ENCODE peak calls at places on chromosomes 7 and 10, in four cellular contexts. Z, G, U and D are unnamed samples.

GRCh38 chr7:150425670-150426069 is 24.8 kb upstream of the GIMAP8 start:
- DNase-seq in G (no peak), U (no peak), Z (no peak), D (no peak)

GRCh38 chr10:8026349-8027259 is 27.9 kb upstream of the GATA3 start:
- DNase-seq in U (no peak), Z (no peak), G (no peak), D (peak)

GRCh38 chr7:77570330-77571011 is 33.4 kb downstream of the PTPN12 start:
- DNase-seq in U (peak), G (no peak), Z (no peak), D (peak)

GRCh38 chr7:50835156-50835555 is 52.5 kb upstream of the GRB10 start:
- DNase-seq in G (no peak), Z (no peak), U (no peak), D (no peak)

GRCh38 chr7:45092100-45092930 is 3.5 kb upstream of the NACAD start:
- DNase-seq in G (no peak), Z (no peak), U (peak), D (peak)

GRCh38 chr10:43230101-43230908 is 36.6 kb downstream of the RASGEF1A start:
- DNase-seq in G (no peak), U (no peak), Z (peak), D (no peak)

GRCh38 chr7:157428554-157428945 is 91.7 kb downstream of the DNAJB6 start:
- DNase-seq in G (no peak), U (no peak), Z (peak), D (no peak)

GRCh38 chr7:33043875-33044718 is 18.5 kb downstream of the NT5C3A start:
- DNase-seq in Z (no peak), G (no peak), U (no peak), D (no peak)

GRCh38 chr7:1675673-1676549 is 5.8 kb downstream of the ELFN1 start:
- DNase-seq in U (no peak), G (no peak), Z (peak), D (no peak)

GRCh38 chr7:159154243-159154642 is 9.6 kb upstream of the VIPR2 start:
- DNase-seq in U (no peak), G (no peak), Z (no peak), D (no peak)

GRCh38 chr10:125037145-125037544 is 95.2 kb downstream of the ZRANB1 start:
- DNase-seq in Z (no peak), U (peak), G (no peak), D (peak)

GRCh38 chr10:5494611-5495010 is 4.8 kb downstream of the CALML5 start:
- DNase-seq in G (no peak), U (no peak), Z (no peak), D (no peak)

GRCh38 chr10:5491477-5491876 is 7.9 kb downstream of the CALML5 start:
- DNase-seq in G (no peak), Z (no peak), U (no peak), D (no peak)

GRCh38 chr10:5492929-5493576 is 6.3 kb downstream of the CALML5 start:
- DNase-seq in Z (no peak), U (no peak), G (no peak), D (no peak)

GRCh38 chr10:5492322-5492855 is 7.0 kb downstream of the CALML5 start:
- DNase-seq in G (no peak), U (no peak), Z (no peak), D (no peak)

GRCh38 chr10:5493698-5494097 is 5.7 kb downstream of the CALML5 start:
- DNase-seq in U (no peak), G (no peak), Z (no peak), D (no peak)
- H3K18ac ChIP-seq in U (no peak), G (peak), Z (no peak), D (peak)

GRCh38 chr10:63536678-63537077 is 15.5 kb downstream of the REEP3 start:
- DNase-seq in U (no peak), Z (no peak), G (no peak), D (no peak)

GRCh38 chr10:63537511-63537910 is 16.3 kb downstream of the REEP3 start:
- DNase-seq in U (no peak), Z (no peak), G (no peak), D (no peak)

GRCh38 chr10:63542835-63543575 is 21.8 kb downstream of the REEP3 start:
- DNase-seq in Z (no peak), G (no peak), U (peak), D (no peak)

GRCh38 chr10:63539377-63539776 is 18.2 kb downstream of the REEP3 start:
- DNase-seq in U (no peak), G (no peak), Z (no peak), D (no peak)

GRCh38 chr10:63539994-63540393 is 18.8 kb downstream of the REEP3 start:
- DNase-seq in G (no peak), U (no peak), Z (no peak), D (no peak)
- H3K4ac ChIP-seq in G (no peak), U (no peak), Z (no peak), D (no peak)

DNA sequence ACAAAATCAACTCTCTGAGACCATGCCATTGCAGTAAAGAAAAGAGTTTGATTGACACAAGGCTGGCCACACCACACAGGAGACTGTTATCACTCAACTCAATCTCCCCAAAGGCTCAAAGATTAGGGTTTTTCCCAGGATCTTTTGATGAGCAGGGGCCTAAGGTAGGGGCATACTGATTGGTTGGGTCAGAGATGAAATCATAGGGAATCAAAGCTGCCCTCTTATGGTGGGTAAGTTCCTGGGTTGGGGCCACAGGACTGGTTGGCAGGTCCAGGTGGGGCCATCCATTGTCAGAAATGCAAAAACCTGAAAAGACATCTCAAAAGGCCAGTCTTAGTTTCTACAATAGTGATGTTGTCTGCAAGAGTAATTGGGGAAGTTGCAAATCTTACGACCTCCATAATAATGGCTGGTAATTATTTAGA is 91.6 kb downstream of the AKR1D1 start:
- DNase-seq in U (no peak), Z (no peak), G (no peak), D (peak)
- H3K18ac ChIP-seq in U (no peak), Z (peak), G (no peak), D (peak)

GRCh38 chr10:625335-625699 is 64.2 kb downstream of the DIP2C start:
- DNase-seq in Z (no peak), G (no peak), U (no peak), D (no peak)
- H3K4ac ChIP-seq in Z (no peak), G (no peak), U (peak), D (no peak)

GRCh38 chr10:29976134-29976533 is 83.3 kb downstream of the JCAD start:
- DNase-seq in U (no peak), G (no peak), Z (no peak), D (no peak)
- H3K18ac ChIP-seq in U (no peak), G (no peak), Z (no peak), D (no peak)

GRCh38 chr10:25849268-25849667 is 84.8 kb upstream of the MYO3A start:
- DNase-seq in Z (no peak), U (no peak), G (no peak), D (no peak)
- H3K4ac ChIP-seq in Z (no peak), U (no peak), G (no peak), D (peak)

GRCh38 chr10:12533723-12534122 is 184.4 kb downstream of the CAMK1D start:
- DNase-seq in U (no peak), Z (peak), G (no peak), D (no peak)
- H3K18ac ChIP-seq in U (no peak), Z (no peak), G (no peak), D (no peak)

GRCh38 chr7:134907639-134908038 is 78.7 kb upstream of the AGBL3 start:
- DNase-seq in Z (no peak), G (no peak), U (no peak), D (no peak)
- H3K4ac ChIP-seq in Z (no peak), G (no peak), U (no peak), D (no peak)

DNA sequence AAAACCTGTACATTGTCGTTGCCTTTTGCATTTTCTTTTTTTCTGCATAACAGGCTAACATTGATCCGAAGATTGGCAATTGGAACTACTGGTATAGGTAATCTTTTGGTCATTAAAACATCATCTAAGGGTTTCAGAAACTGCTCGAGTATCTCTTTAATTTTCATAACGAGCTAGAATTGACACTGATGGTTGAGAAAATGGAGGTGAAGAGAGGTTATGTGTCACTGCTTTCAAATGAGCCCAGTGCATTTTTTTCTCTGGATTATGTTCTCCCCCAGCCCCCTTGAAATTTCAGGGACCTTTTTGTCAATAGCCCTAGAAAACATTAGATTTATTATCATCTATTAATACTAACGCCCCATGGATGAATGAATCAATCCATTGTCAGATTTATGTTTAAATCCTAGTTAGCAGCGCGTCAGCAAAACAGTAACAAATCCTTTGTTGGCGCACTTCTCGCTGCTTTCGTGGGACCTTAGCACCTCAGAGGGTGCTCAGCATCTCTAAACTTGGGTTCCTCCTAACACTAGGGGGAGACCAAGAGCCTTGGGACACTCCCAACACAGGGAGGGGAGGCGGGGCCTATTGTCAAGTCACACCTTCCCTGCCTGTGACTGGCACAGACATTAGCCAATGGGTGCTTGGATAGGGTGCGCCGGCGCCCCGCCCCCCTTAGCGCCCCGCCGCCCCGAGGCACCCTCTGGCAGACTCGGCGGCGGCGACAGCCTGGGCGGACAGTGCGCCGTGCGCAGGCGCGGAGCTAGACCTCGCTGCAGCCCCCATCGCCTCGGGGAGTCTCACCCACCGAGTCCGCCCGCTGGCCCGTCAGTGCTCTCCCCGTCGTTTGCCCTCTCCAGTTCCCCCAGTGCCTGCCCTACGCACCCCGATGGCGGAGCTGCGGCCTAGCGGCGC is at the start of gene SUFU:
- DNase-seq in G (peak), Z (peak), U (peak), D (peak)
- H3K18ac ChIP-seq in G (peak), Z (no peak), U (peak), D (peak)

GRCh38 chr7:87216701-87217508 is 2.6 kb downstream of the TMEM243 start:
- DNase-seq in U (no peak), Z (no peak), G (no peak), D (no peak)
- H3K4ac ChIP-seq in U (no peak), Z (no peak), G (no peak), D (no peak)